ENCODE peak calls at places on chromosomes 7 and 10, in six cellular contexts. One of them, this sample, is unnamed.

GRCh38 chr10:92419740-92420553 is 129.0 kb downstream of the MARCHF5 start:
- DNase-seq in lower lobe of right lung: peak; percentile 57
- DNase-seq in PC-3: no peak
- DNase-seq in thoracic aorta: no peak
- DNase-seq in transverse colon: peak; percentile 37
- DNase-seq in psoas muscle: peak; percentile 58
- DNase-seq in this sample: no peak

GRCh38 chr10:34931216-34931615 is 116.1 kb upstream of the PARD3 start:
- DNase-seq in PC-3: no peak
- DNase-seq in transverse colon: no peak
- DNase-seq in thoracic aorta: no peak
- DNase-seq in psoas muscle: no peak
- DNase-seq in lower lobe of right lung: no peak
- DNase-seq in this sample: no peak

GRCh38 chr7:45920543-45921380 is at the start of gene IGFBP3:
- DNase-seq in PC-3: peak; percentile 76
- DNase-seq in transverse colon: no peak
- DNase-seq in psoas muscle: peak; percentile 63
- DNase-seq in thoracic aorta: no peak
- DNase-seq in lower lobe of right lung: peak; percentile 55
- DNase-seq in this sample: no peak

GRCh38 chr7:85130702-85131101 is 56.2 kb downstream of the SEMA3D start:
- DNase-seq in transverse colon: no peak
- DNase-seq in thoracic aorta: no peak
- DNase-seq in PC-3: no peak
- DNase-seq in psoas muscle: no peak
- DNase-seq in lower lobe of right lung: no peak
- DNase-seq in this sample: no peak

GRCh38 chr10:26215923-26216576 is 524 bp upstream of the GAD2 start:
- DNase-seq in transverse colon: no peak
- DNase-seq in lower lobe of right lung: peak; percentile 45
- DNase-seq in PC-3: no peak
- DNase-seq in thoracic aorta: no peak
- DNase-seq in psoas muscle: no peak
- DNase-seq in this sample: no peak

GRCh38 chr10:14569274-14570060 is 205.2 kb downstream of the FAM107B start:
- DNase-seq in thoracic aorta: no peak
- DNase-seq in PC-3: no peak
- DNase-seq in lower lobe of right lung: peak; percentile 63
- DNase-seq in psoas muscle: no peak
- DNase-seq in transverse colon: peak; percentile 56
- DNase-seq in this sample: no peak

GRCh38 chr7:20223356-20223755 is 6.2 kb upstream of the MACC1 start:
- DNase-seq in transverse colon: no peak
- DNase-seq in psoas muscle: no peak
- DNase-seq in thoracic aorta: no peak
- DNase-seq in PC-3: no peak
- DNase-seq in lower lobe of right lung: no peak
- DNase-seq in this sample: no peak

GRCh38 chr10:78165617-78166016 is 132.0 kb downstream of the RPS24 start:
- DNase-seq in psoas muscle: no peak
- DNase-seq in transverse colon: no peak
- DNase-seq in lower lobe of right lung: no peak
- DNase-seq in thoracic aorta: no peak
- DNase-seq in PC-3: peak; percentile 83
- DNase-seq in this sample: no peak

GRCh38 chr10:1645896-1646295 is 91.4 kb downstream of the ADARB2 start:
- DNase-seq in lower lobe of right lung: no peak
- DNase-seq in PC-3: no peak
- DNase-seq in transverse colon: no peak
- DNase-seq in thoracic aorta: no peak
- DNase-seq in psoas muscle: no peak
- DNase-seq in this sample: no peak

GRCh38 chr7:116528008-116528789 is 3.4 kb downstream of the CAV1 start:
- DNase-seq in thoracic aorta: peak; percentile 57
- DNase-seq in lower lobe of right lung: no peak
- DNase-seq in psoas muscle: peak; percentile 72
- DNase-seq in transverse colon: peak; percentile 27
- DNase-seq in PC-3: peak; percentile 85
- DNase-seq in this sample: no peak

GRCh38 chr7:75820688-75821087 is 7.1 kb upstream of the CCL24 start:
- DNase-seq in PC-3: no peak
- DNase-seq in thoracic aorta: no peak
- DNase-seq in transverse colon: no peak
- DNase-seq in lower lobe of right lung: no peak
- DNase-seq in psoas muscle: no peak
- DNase-seq in this sample: no peak

GRCh38 chr10:114526497-114527238 is 122.4 kb upstream of the AFAP1L2 start:
- DNase-seq in psoas muscle: peak; percentile 88
- DNase-seq in PC-3: peak; percentile 86
- DNase-seq in transverse colon: peak; percentile 91
- DNase-seq in thoracic aorta: peak; percentile 31
- DNase-seq in lower lobe of right lung: peak; percentile 77
- DNase-seq in this sample: peak; percentile 84

GRCh38 chr7:132516042-132516840 is 60.0 kb downstream of the PLXNA4 start:
- DNase-seq in psoas muscle: no peak
- DNase-seq in transverse colon: no peak
- DNase-seq in thoracic aorta: no peak
- DNase-seq in PC-3: peak; percentile 56
- DNase-seq in lower lobe of right lung: no peak
- DNase-seq in this sample: no peak

GRCh38 chr10:61028861-61029361 is 84.9 kb upstream of the RHOBTB1 start:
- DNase-seq in PC-3: peak; percentile 73
- DNase-seq in psoas muscle: no peak
- DNase-seq in lower lobe of right lung: no peak
- DNase-seq in transverse colon: no peak
- DNase-seq in thoracic aorta: no peak
- DNase-seq in this sample: no peak

GRCh38 chr7:120735791-120736190 is 122.2 kb downstream of the TSPAN12 start:
- DNase-seq in lower lobe of right lung: no peak
- DNase-seq in transverse colon: no peak
- DNase-seq in thoracic aorta: no peak
- DNase-seq in PC-3: no peak
- DNase-seq in psoas muscle: no peak
- DNase-seq in this sample: no peak

GRCh38 chr7:107860981-107861652 is 29.9 kb upstream of the DLD start:
- DNase-seq in psoas muscle: no peak
- DNase-seq in thoracic aorta: no peak
- DNase-seq in lower lobe of right lung: no peak
- DNase-seq in transverse colon: peak; percentile 43
- DNase-seq in PC-3: no peak
- DNase-seq in this sample: no peak

GRCh38 chr7:35905555-35905954 is 104.7 kb downstream of the SEPTIN7 start:
- DNase-seq in psoas muscle: no peak
- DNase-seq in transverse colon: no peak
- DNase-seq in PC-3: no peak
- DNase-seq in lower lobe of right lung: no peak
- DNase-seq in thoracic aorta: no peak
- DNase-seq in this sample: no peak

GRCh38 chr7:64174941-64175340 is 32.1 kb upstream of the ZNF735 start:
- DNase-seq in PC-3: peak; percentile 5
- DNase-seq in lower lobe of right lung: no peak
- DNase-seq in psoas muscle: no peak
- DNase-seq in transverse colon: no peak
- DNase-seq in thoracic aorta: no peak
- DNase-seq in this sample: no peak

GRCh38 chr7:157278791-157279678 is 57.8 kb upstream of the DNAJB6 start:
- DNase-seq in thoracic aorta: no peak
- DNase-seq in lower lobe of right lung: peak; percentile 78
- DNase-seq in PC-3: peak; percentile 23
- DNase-seq in transverse colon: peak; percentile 80
- DNase-seq in psoas muscle: peak; percentile 89
- DNase-seq in this sample: no peak

GRCh38 chr10:124493191-124493936 is 31.7 kb downstream of the LHPP start:
- DNase-seq in psoas muscle: peak; percentile 36
- DNase-seq in lower lobe of right lung: peak; percentile 30
- DNase-seq in thoracic aorta: no peak
- DNase-seq in PC-3: no peak
- DNase-seq in transverse colon: no peak
- DNase-seq in this sample: no peak

GRCh38 chr10:101512741-101513140 is 75.3 kb downstream of the POLL start:
- DNase-seq in transverse colon: no peak
- DNase-seq in PC-3: peak; percentile 34
- DNase-seq in thoracic aorta: no peak
- DNase-seq in psoas muscle: no peak
- DNase-seq in lower lobe of right lung: no peak
- DNase-seq in this sample: no peak

GRCh38 chr10:112913661-112914287 is 36.3 kb upstream of the TCF7L2 start:
- DNase-seq in PC-3: no peak
- DNase-seq in thoracic aorta: no peak
- DNase-seq in lower lobe of right lung: no peak
- DNase-seq in psoas muscle: no peak
- DNase-seq in transverse colon: peak; percentile 58
- DNase-seq in this sample: no peak

GRCh38 chr10:106500585-106501525 is 663.7 kb downstream of the SORCS1 start:
- DNase-seq in lower lobe of right lung: no peak
- DNase-seq in thoracic aorta: no peak
- DNase-seq in psoas muscle: no peak
- DNase-seq in transverse colon: no peak
- DNase-seq in PC-3: peak; percentile 72
- DNase-seq in this sample: no peak

GRCh38 chr10:46239999-46240683 is 46.7 kb upstream of the ANTXRL start:
- DNase-seq in lower lobe of right lung: no peak
- DNase-seq in PC-3: no peak
- DNase-seq in thoracic aorta: no peak
- DNase-seq in psoas muscle: no peak
- DNase-seq in transverse colon: no peak
- DNase-seq in this sample: no peak

GRCh38 chr10:104577861-104578480 is 63.1 kb upstream of the SORCS3 start:
- DNase-seq in psoas muscle: no peak
- DNase-seq in lower lobe of right lung: no peak
- DNase-seq in PC-3: no peak
- DNase-seq in thoracic aorta: no peak
- DNase-seq in transverse colon: no peak
- DNase-seq in this sample: no peak

GRCh38 chr7:98984126-98984525 is 105.8 kb downstream of the TRRAP start:
- DNase-seq in thoracic aorta: no peak
- DNase-seq in psoas muscle: no peak
- DNase-seq in lower lobe of right lung: no peak
- DNase-seq in PC-3: no peak
- DNase-seq in transverse colon: no peak
- DNase-seq in this sample: no peak

GRCh38 chr7:73530800-73531199 is 8.7 kb upstream of the BAZ1B start:
- DNase-seq in thoracic aorta: no peak
- DNase-seq in psoas muscle: no peak
- DNase-seq in PC-3: no peak
- DNase-seq in transverse colon: no peak
- DNase-seq in lower lobe of right lung: peak; percentile 12
- DNase-seq in this sample: no peak

GRCh38 chr10:70441161-70441876 is at the start of gene NODAL:
- DNase-seq in transverse colon: no peak
- DNase-seq in psoas muscle: no peak
- DNase-seq in lower lobe of right lung: no peak
- DNase-seq in PC-3: no peak
- DNase-seq in thoracic aorta: no peak
- DNase-seq in this sample: peak; percentile 22

GRCh38 chr10:14186245-14186644 is 144.5 kb downstream of the FRMD4A start:
- DNase-seq in PC-3: no peak
- DNase-seq in lower lobe of right lung: no peak
- DNase-seq in psoas muscle: no peak
- DNase-seq in transverse colon: no peak
- DNase-seq in thoracic aorta: no peak
- DNase-seq in this sample: no peak

GRCh38 chr10:32050145-32050544 is 6.1 kb downstream of the KIF5B start:
- DNase-seq in psoas muscle: no peak
- DNase-seq in transverse colon: no peak
- DNase-seq in PC-3: no peak
- DNase-seq in lower lobe of right lung: no peak
- DNase-seq in thoracic aorta: no peak
- DNase-seq in this sample: no peak
- H3K4me3 ChIP-seq in psoas muscle: no peak overlapping the region
- H3K4me3 ChIP-seq in transverse colon: no peak overlapping the region
- H3K4me3 ChIP-seq in PC-3: no peak overlapping the region
- H3K4me3 ChIP-seq in lower lobe of right lung: no peak overlapping the region
- H3K4me3 ChIP-seq in thoracic aorta: peak overlapping the region; percentile 99
- H3K4me3 ChIP-seq in this sample: no peak overlapping the region

GRCh38 chr10:72812415-72812797 is 81.1 kb upstream of the OIT3 start:
- DNase-seq in thoracic aorta: no peak
- DNase-seq in transverse colon: no peak
- DNase-seq in psoas muscle: no peak
- DNase-seq in PC-3: no peak
- DNase-seq in lower lobe of right lung: no peak
- DNase-seq in this sample: no peak
- H3K27ac ChIP-seq in thoracic aorta: no peak overlapping the region
- H3K27ac ChIP-seq in transverse colon: no peak overlapping the region
- H3K27ac ChIP-seq in psoas muscle: no peak overlapping the region
- H3K27ac ChIP-seq in PC-3: peak overlapping the region; percentile 2
- H3K27ac ChIP-seq in lower lobe of right lung: no peak overlapping the region
- H3K27ac ChIP-seq in this sample: no peak overlapping the region

DNA sequence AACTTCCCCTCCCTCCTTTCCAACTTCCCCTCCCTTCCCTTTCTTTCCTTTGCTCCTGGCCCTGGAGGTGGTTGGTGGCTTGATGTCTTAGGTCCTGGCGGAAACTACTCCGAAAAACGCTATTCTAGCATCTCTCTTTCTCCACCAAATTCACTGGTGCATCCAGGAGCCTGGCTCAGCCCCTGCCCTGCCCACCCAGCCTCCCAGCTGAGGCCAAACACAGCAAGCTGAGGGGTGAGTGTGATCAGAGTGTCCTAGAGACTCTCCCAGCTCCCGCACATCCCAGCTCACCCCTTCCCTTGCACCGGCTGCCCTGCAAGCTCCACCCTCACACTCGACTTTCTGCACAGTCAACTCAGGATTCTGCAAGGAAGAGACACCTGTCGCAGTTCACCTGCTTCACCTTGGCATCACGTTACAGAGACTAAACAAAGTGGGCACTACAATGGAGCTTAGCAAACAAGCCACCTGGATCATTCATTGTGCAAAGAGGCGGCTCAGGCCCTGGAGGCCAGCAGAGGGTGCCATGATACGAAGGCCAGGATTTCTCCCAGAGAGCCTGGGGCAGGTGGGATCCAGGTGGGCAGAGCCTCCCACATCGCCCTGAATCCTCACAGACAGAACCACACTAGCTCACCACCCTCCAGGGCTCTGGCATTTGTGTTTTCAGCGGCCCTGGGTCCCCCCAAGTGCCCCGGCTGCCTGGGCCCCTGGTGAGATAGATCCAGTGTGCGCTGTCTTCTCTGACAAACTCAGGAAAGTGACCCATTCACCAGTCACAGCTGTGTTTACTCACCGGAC is 169.7 kb downstream of the TCERG1L start:
- DNase-seq in PC-3: no peak
- DNase-seq in lower lobe of right lung: no peak
- DNase-seq in psoas muscle: no peak
- DNase-seq in thoracic aorta: no peak
- DNase-seq in transverse colon: no peak
- DNase-seq in this sample: peak; percentile 8
- H3K4me3 ChIP-seq in PC-3: no peak overlapping the region
- H3K4me3 ChIP-seq in lower lobe of right lung: no peak overlapping the region
- H3K4me3 ChIP-seq in psoas muscle: no peak overlapping the region
- H3K4me3 ChIP-seq in thoracic aorta: no peak overlapping the region
- H3K4me3 ChIP-seq in transverse colon: no peak overlapping the region
- H3K4me3 ChIP-seq in this sample: no peak overlapping the region

DNA sequence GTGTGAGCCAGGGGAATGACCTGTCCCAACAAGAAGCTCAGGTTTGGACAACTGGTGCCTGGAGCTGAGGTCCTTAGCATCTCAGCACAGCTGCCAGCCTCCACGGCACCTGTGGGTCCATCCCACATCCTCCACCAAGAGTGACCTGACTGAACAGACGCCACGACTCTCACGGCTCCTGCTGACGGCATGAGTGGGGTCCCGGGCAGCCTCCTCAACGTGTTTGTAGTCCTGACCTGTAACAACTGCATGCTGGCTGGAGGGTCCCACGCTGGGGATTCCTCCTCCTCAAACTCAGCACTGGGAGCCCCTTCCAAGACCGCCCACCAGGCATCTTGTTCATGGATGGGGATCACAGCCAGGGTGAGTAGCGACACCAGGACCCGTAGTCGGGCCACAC is 36.2 kb downstream of the FAM20C start:
- DNase-seq in PC-3: no peak
- DNase-seq in thoracic aorta: no peak
- DNase-seq in lower lobe of right lung: no peak
- DNase-seq in transverse colon: no peak
- DNase-seq in psoas muscle: no peak
- DNase-seq in this sample: no peak
- H3K27ac ChIP-seq in PC-3: no peak overlapping the region
- H3K27ac ChIP-seq in thoracic aorta: peak overlapping the region; percentile 87
- H3K27ac ChIP-seq in lower lobe of right lung: peak overlapping the region; percentile 36
- H3K27ac ChIP-seq in transverse colon: peak overlapping the region; percentile 85
- H3K27ac ChIP-seq in psoas muscle: peak overlapping the region; percentile 92
- H3K27ac ChIP-seq in this sample: peak overlapping the region; percentile 74